ENCODE peak calls at places on chromosome 13, in eight cellular contexts. X is stimulated activated CD4-positive, alpha-beta T cell treated with anti-CD3 and anti-CD28 coated beads, Interleukin-1b, Interleukin-23, amount 100 ng/mL, for 1 hour; Q is activated T-cell treated with anti-CD3 and anti-CD28 coated beads for 4 hours; F is AG10803; A is endothelial cell; D is T-helper 17 cell; E is choroid plexus epithelial cell; P is NCI-H526 treated with DMSO at 0.1 percent for 48 hours. B is an unnamed sample.
A peak's percentile ranks its signal among the peaks of the same experiment; 100 is the strongest.

GRCh38 chr13:70505809-70506208 is 397.6 kb upstream of the KLHL1 start:
- DNase-seq in A (no peak), X (no peak), D (no peak), P (no peak), E (no peak), Q (no peak), F (no peak), B (no peak)

GRCh38 chr13:110638253-110638652 is 22.9 kb downstream of the NAXD start:
- DNase-seq in D (no peak), X (no peak), F (no peak), A (no peak), P (no peak), Q (no peak), E (no peak), B (no peak)

GRCh38 chr13:74675185-74675584 is 541.0 kb upstream of the KLF12 start:
- DNase-seq in P (no peak), F (peak; percentile 47), E (peak; percentile 13), X (no peak), D (no peak), Q (no peak), A (no peak), B (no peak)

GRCh38 chr13:94128430-94128829 is 351.1 kb downstream of the DCT start:
- DNase-seq in Q (no peak), D (no peak), P (no peak), E (no peak), X (no peak), F (peak; percentile 17), A (no peak), B (peak; percentile 44)

GRCh38 chr13:110073982-110074381 is 233.0 kb downstream of the COL4A1 start:
- DNase-seq in D (no peak), P (no peak), F (no peak), Q (no peak), A (no peak), X (no peak), E (no peak), B (no peak)

GRCh38 chr13:113049521-113049941 is 56.1 kb upstream of the F7 start:
- DNase-seq in X (no peak), P (no peak), D (no peak), A (no peak), E (no peak), F (peak; percentile 40), Q (no peak), B (no peak)

GRCh38 chr13:111642156-111642767 is 321.8 kb downstream of the TEX29 start:
- DNase-seq in D (no peak), A (no peak), P (no peak), E (no peak), Q (no peak), X (no peak), F (no peak), B (no peak)

GRCh38 chr13:45132384-45133064 is 12.2 kb downstream of the GTF2F2 start:
- DNase-seq in E (no peak), F (no peak), Q (no peak), A (no peak), X (no peak), D (no peak), P (no peak), B (no peak)

GRCh38 chr13:80528733-80529132 is 187.8 kb upstream of the SPRY2 start:
- DNase-seq in D (no peak), A (no peak), Q (no peak), X (no peak), E (no peak), F (no peak), P (no peak), B (no peak)

GRCh38 chr13:92158335-92158734 is 759.9 kb downstream of the GPC5 start:
- DNase-seq in A (no peak), F (no peak), P (no peak), D (no peak), X (no peak), Q (no peak), E (peak; percentile 66), B (no peak)

GRCh38 chr13:36666482-36667264 is 7.1 kb upstream of the SERTM1 start:
- DNase-seq in F (no peak), Q (no peak), X (no peak), D (no peak), A (no peak), E (no peak), P (no peak), B (no peak)

GRCh38 chr13:50910483-50910805 is 853 bp downstream of the RNASEH2B start:
- DNase-seq in X (no peak), Q (no peak), E (peak; percentile 37), F (peak; percentile 48), A (peak; percentile 23), D (no peak), P (peak; percentile 59), B (no peak)

GRCh38 chr13:48775804-48776203 is 122.1 kb downstream of the CYSLTR2 start:
- DNase-seq in E (peak; percentile 97), P (no peak), A (no peak), D (no peak), X (no peak), Q (no peak), F (peak; percentile 97), B (no peak)

GRCh38 chr13:98111168-98112098 is 31.5 kb upstream of the FARP1 start:
- DNase-seq in F (no peak), P (no peak), A (no peak), E (no peak), Q (no peak), X (no peak), D (no peak), B (no peak)

GRCh38 chr13:102707465-102707864 is 12.6 kb upstream of the METTL21C start:
- DNase-seq in Q (no peak), P (no peak), X (no peak), D (no peak), F (peak; percentile 96), A (no peak), E (peak; percentile 90), B (no peak)

GRCh38 chr13:35768126-35768525 is 291.6 kb upstream of the MAB21L1 start:
- DNase-seq in D (no peak), E (no peak), Q (no peak), F (no peak), A (no peak), P (no peak), X (no peak), B (peak; percentile 93)

GRCh38 chr13:27375686-27376326 is 48.6 kb upstream of the GTF3A start:
- DNase-seq in Q (peak; percentile 33), A (peak; percentile 76), D (peak; percentile 31), F (peak; percentile 74), E (peak; percentile 77), X (peak; percentile 34), P (peak; percentile 22), B (peak; percentile 30)

GRCh38 chr13:35164324-35164932 is 222.4 kb downstream of the NBEA start:
- DNase-seq in P (peak; percentile 73), A (no peak), E (peak; percentile 63), F (peak; percentile 47), D (no peak), Q (no peak), X (no peak), B (peak; percentile 53)

GRCh38 chr13:23321534-23322241 is 111.8 kb downstream of the SACS start:
- DNase-seq in P (no peak), A (no peak), F (peak; percentile 93), E (peak; percentile 97), Q (no peak), X (no peak), D (no peak), B (peak; percentile 0)

GRCh38 chr13:76764429-76764828 is 121.8 kb downstream of the KCTD12 start:
- DNase-seq in D (no peak), P (no peak), Q (no peak), A (no peak), X (no peak), E (peak; percentile 41), F (no peak), B (no peak)

GRCh38 chr13:100584901-100585300 is 3.7 kb downstream of the GGACT start:
- DNase-seq in D (no peak), F (no peak), A (no peak), Q (no peak), P (no peak), E (no peak), X (no peak), B (no peak)

GRCh38 chr13:44373601-44374347 is at the start of gene SERP2:
- DNase-seq in Q (no peak), F (peak; percentile 11), P (peak; percentile 25), A (peak; percentile 18), D (no peak), E (no peak), X (no peak), B (no peak)

GRCh38 chr13:45280751-45281634 is 60.0 kb downstream of the TPT1 start:
- DNase-seq in P (peak; percentile 54), X (peak; percentile 37), F (peak; percentile 74), Q (peak; percentile 40), A (peak; percentile 63), D (no peak), E (peak; percentile 88), B (peak; percentile 40)

GRCh38 chr13:113458218-113459065 is 5.2 kb upstream of the ADPRHL1 start:
- DNase-seq in A (peak; percentile 56), E (peak; percentile 90), P (no peak), F (no peak), Q (no peak), D (no peak), X (no peak), B (no peak)

GRCh38 chr13:101309014-101309619 is 107.2 kb downstream of the NALCN start:
- DNase-seq in F (peak; percentile 98), E (peak; percentile 83), Q (no peak), X (no peak), A (no peak), D (no peak), P (no peak), B (no peak)

GRCh38 chr13:112532837-112533745 is 54.9 kb downstream of the TUBGCP3 start:
- DNase-seq in E (peak; percentile 2), F (no peak), A (no peak), Q (no peak), P (no peak), D (no peak), X (no peak), B (no peak)

GRCh38 chr13:73720216-73720840 is 413.9 kb downstream of the KLF12 start:
- DNase-seq in P (no peak), Q (no peak), X (no peak), F (no peak), E (peak; percentile 14), A (no peak), D (no peak), B (no peak)

B was measured in NCI-H446 treated with DMSO at 0.1 percent for 48 hours.